ENCODE peak calls at places on chromosomes 13 and 19, in four cellular contexts. X is fibroblast of mammary gland, J is NB4, M is A172. C is an unnamed sample.

GRCh38 chr13:67367385-67367784 is 137.2 kb upstream of the PCDH9 start:
- DNase-seq in X (no peak), J (no peak), M (no peak), C (no peak)

GRCh38 chr13:108573455-108573854 is 56.0 kb upstream of the MYO16 start:
- DNase-seq in X (no peak), J (no peak), M (no peak), C (no peak)

GRCh38 chr13:80132741-80133601 is 208.0 kb downstream of the SPRY2 start:
- DNase-seq in X (peak), J (peak), M (peak), C (no peak)

GRCh38 chr19:45863840-45864628 is at the start of gene FOXA3:
- DNase-seq in X (peak), J (peak), M (no peak), C (peak)

GRCh38 chr13:32264407-32264806 is 50.8 kb downstream of the ZAR1L start:
- DNase-seq in X (peak), J (no peak), M (peak), C (no peak)

GRCh38 chr13:48251616-48252081 is 18.6 kb downstream of the ITM2B start:
- DNase-seq in X (peak), J (no peak), M (no peak), C (no peak)

GRCh38 chr13:23753523-23753922 is 135.7 kb downstream of the MIPEP start:
- DNase-seq in X (peak), J (no peak), M (peak), C (no peak)

GRCh38 chr19:31185261-31185660 is 164.0 kb downstream of the TSHZ3 start:
- DNase-seq in X (peak), J (no peak), M (no peak), C (no peak)

GRCh38 chr19:42062381-42062780 is 7.6 kb downstream of the GRIK5 start:
- DNase-seq in X (no peak), J (no peak), M (no peak), C (no peak)

GRCh38 chr19:1513492-1514294 is 874 bp upstream of the ADAMTSL5 start:
- DNase-seq in X (peak), J (peak), M (peak), C (peak)

GRCh38 chr19:45098521-45099464 is 5.8 kb downstream of the PPP1R37 start:
- DNase-seq in X (peak), J (no peak), M (peak), C (no peak)

GRCh38 chr13:113187263-113187669 is 21.2 kb downstream of the PCID2 start:
- DNase-seq in X (peak), J (peak), M (peak), C (no peak)

GRCh38 chr13:31846984-31847752 is 107.8 kb downstream of the RXFP2 start:
- DNase-seq in X (peak), J (no peak), M (no peak), C (no peak)

GRCh38 chr19:53388168-53388567 is 6.8 kb upstream of the ZNF765 start:
- DNase-seq in X (no peak), J (no peak), M (no peak), C (no peak)

GRCh38 chr13:99307648-99308339 is 595 bp upstream of the GPR183 start:
- DNase-seq in X (peak), J (peak), M (peak), C (no peak)

GRCh38 chr19:4267101-4267900 is 11.8 kb upstream of the SHD start:
- DNase-seq in X (peak), J (peak), M (peak), C (peak)

GRCh38 chr19:29308977-29309520 is 96.1 kb upstream of the UQCRFS1 start:
- DNase-seq in X (no peak), J (no peak), M (no peak), C (no peak)

GRCh38 chr19:4692275-4693077 is 22.3 kb upstream of the MYDGF start:
- DNase-seq in X (no peak), J (no peak), M (no peak), C (no peak)

GRCh38 chr19:1756264-1756663 is 3.0 kb downstream of the ONECUT3 start:
- DNase-seq in X (no peak), J (no peak), M (no peak), C (no peak)

GRCh38 chr19:13078897-13079541 is 23.6 kb downstream of the LYL1 start:
- DNase-seq in X (no peak), J (no peak), M (no peak), C (no peak)

GRCh38 chr19:13029893-13030292 is 34.6 kb downstream of the NFIX start:
- DNase-seq in X (no peak), J (peak), M (no peak), C (no peak)

GRCh38 chr19:47779524-47780214 is 1.2 kb downstream of the SELENOW start:
- DNase-seq in X (no peak), J (no peak), M (no peak), C (no peak)

GRCh38 chr19:17215125-17215971 is at the start of gene USE1:
- DNase-seq in X (peak), J (peak), M (peak), C (peak)

GRCh38 chr19:29293292-29293691 is 80.3 kb upstream of the UQCRFS1 start:
- DNase-seq in X (no peak), J (no peak), M (no peak), C (no peak)

GRCh38 chr19:49468746-49469447 is 5.1 kb upstream of the FLT3LG start:
- DNase-seq in X (peak), J (peak), M (peak), C (peak)

GRCh38 chr13:99421758-99422555 is 79.3 kb upstream of the TM9SF2 start:
- DNase-seq in X (no peak), J (peak), M (no peak), C (no peak)

GRCh38 chr13:106373304-106373988 is 162.0 kb downstream of the EFNB2 start:
- DNase-seq in X (no peak), J (peak), M (no peak), C (no peak)

GRCh38 chr19:18726846-18727245 is 43.4 kb downstream of the CRTC1 start:
- DNase-seq in X (no peak), J (no peak), M (no peak), C (no peak)

GRCh38 chr19:34232566-34233481 is 21.5 kb upstream of the GARRE1 start:
- DNase-seq in X (peak), J (peak), M (peak), C (no peak)

GRCh38 chr19:12983561-12984142 is 11.6 kb upstream of the NFIX start:
- DNase-seq in X (peak), J (peak), M (peak), C (peak)

GRCh38 chr13:38685974-38686571 is 804 bp upstream of the FREM2 start:
- DNase-seq in X (peak), J (no peak), M (no peak), C (no peak)

GRCh38 chr13:106566682-106567420 is 1.1 kb downstream of the ARGLU1 start:
- DNase-seq in X (peak), J (peak), M (peak), C (no peak)

GRCh38 chr13:36131931-36132297 is 732 bp upstream of the DCLK1 start:
- DNase-seq in X (peak), J (no peak), M (no peak), C (no peak)

GRCh38 chr13:47930649-47931165 is 70.4 kb downstream of the SUCLA2 start:
- DNase-seq in X (no peak), J (no peak), M (no peak), C (no peak)

GRCh38 chr13:101730420-101731000 is 278.0 kb downstream of the ITGBL1 start:
- DNase-seq in X (peak), J (no peak), M (peak), C (no peak)

GRCh38 chr13:113968463-113969310 is 5.2 kb downstream of the C13orf46 start:
- DNase-seq in X (no peak), J (no peak), M (no peak), C (no peak)

GRCh38 chr13:35979378-35979911 is 151.7 kb downstream of the DCLK1 start:
- DNase-seq in X (peak), J (no peak), M (peak), C (no peak)

C was measured in effector memory CD8-positive, alpha-beta T cell.